ENCODE peak calls at places on chromosomes 12 and 14, in eight cellular contexts. V is progenitor cell of endocrine pancreas, M is type B pancreatic cell, C is WTC11, A is vagina, Z is cardiac muscle cell, R is HL-60, P is BJ. D is an unnamed sample.

GRCh38 chr14:76715102-76715926 is 46.0 kb upstream of the VASH1 start:
- DNase-seq in V (no peak), M (peak), C (no peak), A (no peak), Z (no peak), R (no peak), P (no peak), D (no peak)

GRCh38 chr14:99063620-99064225 is 208.3 kb downstream of the BCL11B start:
- DNase-seq in V (no peak), M (no peak), C (no peak), A (peak), Z (no peak), R (no peak), P (no peak), D (no peak)

GRCh38 chr12:48925218-48925871 is at the start of gene FKBP11:
- DNase-seq in V (peak), M (no peak), C (peak), A (no peak), Z (peak), R (no peak), P (no peak), D (peak)

GRCh38 chr14:67749341-67750110 is 47.8 kb downstream of the RDH12 start:
- DNase-seq in V (no peak), M (no peak), C (no peak), A (no peak), Z (no peak), R (no peak), P (no peak), D (no peak)

GRCh38 chr14:97602438-97603117 is 805.4 kb downstream of the VRK1 start:
- DNase-seq in V (no peak), M (no peak), C (no peak), A (no peak), Z (no peak), R (no peak), P (no peak), D (no peak)

GRCh38 chr14:34104750-34105397 is 154.0 kb upstream of the EGLN3 start:
- DNase-seq in V (no peak), M (no peak), C (no peak), A (no peak), Z (peak), R (no peak), P (no peak), D (no peak)

GRCh38 chr14:96587823-96588385 is 85.7 kb downstream of the PAPOLA start:
- DNase-seq in V (no peak), M (no peak), C (no peak), A (peak), Z (no peak), R (no peak), P (no peak), D (no peak)

GRCh38 chr14:61288228-61288627 is 7.1 kb upstream of the TMEM30B start:
- DNase-seq in V (no peak), M (no peak), C (no peak), A (no peak), Z (no peak), R (no peak), P (no peak), D (no peak)

GRCh38 chr12:132218915-132219314 is 74.7 kb downstream of the NOC4L start:
- DNase-seq in V (no peak), M (no peak), C (peak), A (no peak), Z (peak), R (peak), P (no peak), D (peak)

GRCh38 chr12:96195845-96196451 is 1.8 kb downstream of the ELK3 start:
- DNase-seq in V (no peak), M (no peak), C (peak), A (no peak), Z (peak), R (no peak), P (no peak), D (peak)

GRCh38 chr12:31860401-31860800 is 98.8 kb upstream of the RESF1 start:
- DNase-seq in V (no peak), M (no peak), C (no peak), A (no peak), Z (no peak), R (no peak), P (no peak), D (no peak)

GRCh38 chr12:58310368-58310767 is 369.0 kb downstream of the ATP23 start:
- DNase-seq in V (no peak), M (no peak), C (no peak), A (no peak), Z (no peak), R (no peak), P (peak), D (no peak)
- TF ChIP-seq CTCF in V (no peak), M (no peak), C (no peak), A (no peak), Z (no peak), R (no peak), P (peak), D (no peak)

GRCh38 chr14:36091096-36091495 is 85.4 kb downstream of the PTCSC3 start:
- DNase-seq in V (no peak), M (no peak), C (no peak), A (no peak), Z (no peak), R (no peak), P (peak), D (no peak)
- TF ChIP-seq CTCF in V (no peak), M (no peak), C (no peak), A (no peak), Z (no peak), R (no peak), P (no peak), D (no peak)

DNA sequence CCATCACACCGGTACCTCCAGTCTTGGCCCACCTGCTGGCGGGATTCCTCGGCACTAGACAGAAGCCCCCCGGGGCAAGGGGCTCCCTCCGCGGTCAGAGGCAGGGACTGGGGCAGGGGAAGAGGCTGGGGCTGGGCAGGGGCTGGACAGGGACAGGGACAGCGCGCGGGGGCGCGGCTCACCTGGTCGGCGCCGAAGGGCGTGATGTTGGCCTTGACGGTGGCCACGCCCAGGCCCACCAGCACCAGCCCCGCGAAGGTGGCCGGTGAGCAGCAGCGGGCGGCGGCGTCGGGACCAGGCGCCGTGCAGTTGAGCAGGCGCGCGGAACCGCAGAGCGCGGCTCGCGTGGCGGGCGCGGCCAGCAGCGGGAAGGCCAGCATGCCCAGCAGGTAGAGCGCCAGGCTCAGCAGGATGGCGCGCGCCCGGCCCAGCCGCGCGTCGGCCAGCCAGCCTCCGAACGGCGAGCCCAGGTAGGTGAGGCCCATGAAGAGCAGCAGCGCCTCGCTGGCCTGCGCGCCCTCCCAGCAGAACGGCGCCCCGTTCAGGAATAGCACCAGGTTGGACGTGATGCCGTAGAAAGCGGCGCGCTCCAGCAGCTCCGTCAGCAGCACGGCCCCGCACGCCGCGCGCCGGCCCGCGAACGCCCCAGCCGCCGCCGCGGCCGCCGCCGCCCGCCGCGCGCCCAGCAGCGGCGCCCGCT is 392 bp downstream of the SLC15A4 start:
- DNase-seq in V (peak), M (no peak), C (peak), A (no peak), Z (peak), R (no peak), P (no peak), D (peak)
- TF ChIP-seq CTCF in V (peak), M (no peak), C (no peak), A (no peak), Z (no peak), R (no peak), P (no peak), D (no peak)

GRCh38 chr12:22979854-22980253 is 354.9 kb downstream of the ETNK1 start:
- DNase-seq in V (no peak), M (no peak), C (no peak), A (no peak), Z (no peak), R (no peak), P (no peak), D (no peak)

GRCh38 chr12:22981711-22982110 is 356.7 kb downstream of the ETNK1 start:
- DNase-seq in V (no peak), M (no peak), C (no peak), A (no peak), Z (peak), R (no peak), P (no peak), D (no peak)

GRCh38 chr12:22982635-22983034 is 357.7 kb downstream of the ETNK1 start:
- DNase-seq in V (no peak), M (no peak), C (peak), A (no peak), Z (no peak), R (no peak), P (no peak), D (no peak)

GRCh38 chr12:22974865-22975264 is 349.9 kb downstream of the ETNK1 start:
- DNase-seq in V (no peak), M (no peak), C (no peak), A (no peak), Z (no peak), R (no peak), P (peak), D (no peak)

GRCh38 chr12:22978962-22979361 is 354.0 kb downstream of the ETNK1 start:
- DNase-seq in V (no peak), M (no peak), C (no peak), A (no peak), Z (no peak), R (no peak), P (peak), D (no peak)
- TF ChIP-seq CTCF in V (no peak), M (no peak), C (no peak), A (no peak), Z (no peak), R (no peak), P (no peak), D (no peak)

GRCh38 chr12:112564160-112564559 is 145.4 kb downstream of the PTPN11 start:
- DNase-seq in V (no peak), M (no peak), C (peak), A (no peak), Z (no peak), R (no peak), P (no peak), D (no peak)
- TF ChIP-seq CTCF in V (no peak), M (peak), C (peak), A (no peak), Z (no peak), R (no peak), P (no peak), D (peak)